ENCODE peak calls at places on chromosomes 16 and 17, in seven cellular contexts. Y is activated CD8-positive, alpha-beta memory T cell treated with anti-CD3 and anti-CD28 coated beads for 1 hour; L is NCI-H774; T is germinal center; G is HFF-Myc; E is H54; D is aorta. V is an unnamed sample.

GRCh38 chr17:6959700-6960099 is 36.1 kb upstream of the ALOX12 start:
- DNase-seq in Y (no peak), L (no peak), T (no peak), G (no peak), E (no peak), D (no peak), V (no peak)

GRCh38 chr17:38464251-38464722 is 36.0 kb downstream of the ARHGAP23 start:
- DNase-seq in Y (no peak), L (no peak), T (no peak), G (no peak), E (no peak), D (peak), V (no peak)

GRCh38 chr17:30323262-30323894 is 10.5 kb downstream of the TMIGD1 start:
- DNase-seq in Y (no peak), L (peak), T (peak), G (no peak), E (no peak), D (peak), V (no peak)

GRCh38 chr17:21452377-21453143 is 76.4 kb downstream of the KCNJ12 start:
- DNase-seq in Y (no peak), L (no peak), T (peak), G (peak), E (no peak), D (peak), V (peak)

GRCh38 chr16:974606-975312 is 4.0 kb upstream of the LMF1 start:
- DNase-seq in Y (no peak), L (no peak), T (no peak), G (no peak), E (no peak), D (no peak), V (no peak)

GRCh38 chr16:85179344-85180046 is 67.2 kb upstream of the CIBAR2 start:
- DNase-seq in Y (no peak), L (no peak), T (no peak), G (no peak), E (no peak), D (no peak), V (no peak)

GRCh38 chr16:10265770-10266615 is 83.8 kb upstream of the GRIN2A start:
- DNase-seq in Y (no peak), L (no peak), T (no peak), G (no peak), E (no peak), D (no peak), V (no peak)

GRCh38 chr17:8745586-8746500 is 1.2 kb upstream of the CCDC42 start:
- DNase-seq in Y (peak), L (peak), T (peak), G (no peak), E (peak), D (peak), V (peak)

GRCh38 chr17:31266042-31266441 is 31.0 kb downstream of the OMG start:
- DNase-seq in Y (no peak), L (no peak), T (no peak), G (no peak), E (no peak), D (no peak), V (no peak)

GRCh38 chr17:31571124-31571892 is 179.8 kb downstream of the RAB11FIP4 start:
- DNase-seq in Y (no peak), L (no peak), T (no peak), G (no peak), E (peak), D (peak), V (no peak)

GRCh38 chr16:72995151-72995881 is 52.6 kb downstream of the ZFHX3 start:
- DNase-seq in Y (no peak), L (no peak), T (peak), G (no peak), E (no peak), D (no peak), V (peak)

GRCh38 chr16:82329504-82330192 is 159.6 kb upstream of the MPHOSPH6 start:
- DNase-seq in Y (no peak), L (peak), T (no peak), G (no peak), E (no peak), D (no peak), V (no peak)

GRCh38 chr17:74691151-74691550 is 21.6 kb downstream of the CD300LF start:
- DNase-seq in Y (no peak), L (no peak), T (no peak), G (no peak), E (no peak), D (no peak), V (no peak)

GRCh38 chr16:65817799-65818198 is 548.7 kb upstream of the CDH5 start:
- DNase-seq in Y (no peak), L (no peak), T (no peak), G (no peak), E (no peak), D (no peak), V (no peak)

GRCh38 chr16:58102665-58103427 is 26.3 kb downstream of the CFAP20 start:
- DNase-seq in Y (no peak), L (no peak), T (no peak), G (no peak), E (no peak), D (no peak), V (no peak)

GRCh38 chr16:35198223-35199199 is 1739.1 kb downstream of the TP53TG3F start:
- DNase-seq in Y (no peak), L (no peak), T (no peak), G (no peak), E (no peak), D (no peak), V (no peak)

GRCh38 chr17:73841431-73842060 is 197.3 kb upstream of the SDK2 start:
- DNase-seq in Y (no peak), L (peak), T (no peak), G (no peak), E (no peak), D (no peak), V (no peak)

GRCh38 chr16:27237229-27238015 is 31.1 kb downstream of the NSMCE1 start:
- DNase-seq in Y (peak), L (no peak), T (peak), G (no peak), E (no peak), D (peak), V (peak)

GRCh38 chr17:80872999-80873951 is 118.4 kb upstream of the CHMP6 start:
- DNase-seq in Y (no peak), L (no peak), T (no peak), G (no peak), E (no peak), D (no peak), V (peak)

GRCh38 chr17:81044764-81045589 is 10.0 kb downstream of the BAIAP2 start:
- DNase-seq in Y (no peak), L (peak), T (no peak), G (peak), E (no peak), D (peak), V (peak)

GRCh38 chr17:75250009-75250471 is 11.4 kb downstream of the GGA3 start:
- DNase-seq in Y (peak), L (no peak), T (peak), G (no peak), E (no peak), D (no peak), V (no peak)

GRCh38 chr17:19769946-19770652 is 22.0 kb upstream of the ALDH3A1 start:
- DNase-seq in Y (no peak), L (no peak), T (no peak), G (peak), E (no peak), D (no peak), V (no peak)

GRCh38 chr16:88264641-88265285 is 118.0 kb upstream of the ZNF469 start:
- DNase-seq in Y (no peak), L (no peak), T (no peak), G (no peak), E (peak), D (peak), V (peak)

GRCh38 chr16:58217341-58217925 is 19.5 kb upstream of the CSNK2A2 start:
- DNase-seq in Y (no peak), L (no peak), T (no peak), G (no peak), E (no peak), D (no peak), V (no peak)

GRCh38 chr16:67860589-67861398 is 12.1 kb upstream of the EDC4 start:
- DNase-seq in Y (no peak), L (no peak), T (no peak), G (no peak), E (no peak), D (no peak), V (no peak)

GRCh38 chr16:12815361-12815760 is 11.7 kb upstream of the CPPED1 start:
- DNase-seq in Y (no peak), L (no peak), T (no peak), G (no peak), E (no peak), D (no peak), V (no peak)